ENCODE peak calls at places on chromosomes 3 and 15, in five cellular contexts. M is tibial artery, N is GM20000, J is uterus, P is HFF-Myc. S is an unnamed sample.
A peak's percentile ranks its signal among the peaks of the same experiment; 100 is the strongest.

GRCh38 chr3:189911001-189911400 is 209.7 kb downstream of the P3H2 start:
- DNase-seq in M (no peak), N (no peak), J (no peak), P (no peak), S (no peak)

GRCh38 chr15:72057548-72058091 is 60.3 kb downstream of the MYO9A start:
- DNase-seq in M (no peak), N (no peak), J (no peak), P (no peak), S (no peak)

GRCh38 chr3:14519406-14519805 is 20.7 kb downstream of the GRIP2 start:
- DNase-seq in M (peak; percentile 38), N (no peak), J (no peak), P (no peak), S (no peak)

GRCh38 chr3:42804831-42805821 is 836 bp upstream of the HIGD1A start:
- DNase-seq in M (peak; percentile 69), N (no peak), J (peak; percentile 21), P (no peak), S (no peak)

GRCh38 chr3:178275793-178276192 is 260.4 kb upstream of the KCNMB2 start:
- DNase-seq in M (no peak), N (no peak), J (no peak), P (no peak), S (no peak)

GRCh38 chr3:58285334-58285733 is 20.7 kb upstream of the RPP14 start:
- DNase-seq in M (no peak), N (no peak), J (no peak), P (no peak), S (no peak)

GRCh38 chr3:15520185-15520584 is 1.3 kb downstream of the COLQ start:
- DNase-seq in M (no peak), N (no peak), J (no peak), P (no peak), S (no peak)

GRCh38 chr15:38481113-38481512 is 27.2 kb downstream of the FAM98B start:
- DNase-seq in M (no peak), N (no peak), J (no peak), P (no peak), S (no peak)

GRCh38 chr3:112231727-112232126 is 62.3 kb downstream of the SLC9C1 start:
- DNase-seq in M (no peak), N (no peak), J (no peak), P (no peak), S (no peak)

GRCh38 chr3:43874290-43874689 is 183.6 kb downstream of the ABHD5 start:
- DNase-seq in M (no peak), N (no peak), J (no peak), P (no peak), S (no peak)

GRCh38 chr15:37359495-37360290 is 259.3 kb upstream of the MEIS2 start:
- DNase-seq in M (no peak), N (no peak), J (no peak), P (no peak), S (no peak)

GRCh38 chr3:43071313-43071893 is 34.5 kb downstream of the POMGNT2 start:
- DNase-seq in M (no peak), N (peak; percentile 25), J (no peak), P (no peak), S (no peak)

GRCh38 chr15:71575474-71576045 is 234.8 kb upstream of the NR2E3 start:
- DNase-seq in M (no peak), N (no peak), J (no peak), P (no peak), S (no peak)

GRCh38 chr3:72748659-72749058 is 99.6 kb downstream of the SHQ1 start:
- DNase-seq in M (no peak), N (no peak), J (no peak), P (no peak), S (no peak)

GRCh38 chr3:142850395-142851023 is 38.4 kb downstream of the PCOLCE2 start:
- DNase-seq in M (no peak), N (no peak), J (no peak), P (peak; percentile 51), S (peak; percentile 45)

GRCh38 chr3:152650177-152650576 is 184.8 kb upstream of the P2RY1 start:
- DNase-seq in M (no peak), N (no peak), J (no peak), P (no peak), S (no peak)

GRCh38 chr15:51162865-51163762 is 68.4 kb upstream of the TNFAIP8L3 start:
- DNase-seq in M (peak; percentile 81), N (peak; percentile 83), J (peak; percentile 69), P (peak; percentile 40), S (no peak)

GRCh38 chr3:55468251-55468650 is 18.9 kb downstream of the WNT5A start:
- DNase-seq in M (no peak), N (no peak), J (no peak), P (no peak), S (no peak)

GRCh38 chr3:133475245-133476010 is 75.6 kb downstream of the BFSP2 start:
- DNase-seq in M (no peak), N (peak; percentile 84), J (no peak), P (no peak), S (no peak)

GRCh38 chr3:177279118-177279815 is 82.0 kb upstream of the TBL1XR1 start:
- DNase-seq in M (no peak), N (no peak), J (no peak), P (no peak), S (no peak)

GRCh38 chr3:32438596-32439344 is 47.1 kb downstream of the CMTM7 start:
- DNase-seq in M (no peak), N (peak; percentile 79), J (no peak), P (no peak), S (no peak)

GRCh38 chr3:14352002-14352627 is 50.3 kb upstream of the SLC6A6 start:
- DNase-seq in M (no peak), N (no peak), J (no peak), P (peak; percentile 19), S (no peak)

GRCh38 chr3:28836199-28836598 is 444.7 kb upstream of the RBMS3 start:
- DNase-seq in M (no peak), N (no peak), J (no peak), P (no peak), S (no peak)

GRCh38 chr3:158773845-158774542 is 27.9 kb upstream of the MFSD1 start:
- DNase-seq in M (no peak), N (no peak), J (peak; percentile 39), P (no peak), S (no peak)

GRCh38 chr15:98537516-98538060 is 110.8 kb upstream of the IGF1R start:
- DNase-seq in M (no peak), N (no peak), J (peak; percentile 40), P (no peak), S (no peak)

GRCh38 chr15:84752700-84753099 is 4.3 kb downstream of the ZNF592 start:
- DNase-seq in M (no peak), N (no peak), J (no peak), P (no peak), S (no peak)

GRCh38 chr3:77141423-77141822 is 101.5 kb downstream of the ROBO2 start:
- DNase-seq in M (no peak), N (no peak), J (no peak), P (no peak), S (no peak)

GRCh38 chr3:152121292-152121654 is 147.5 kb upstream of the MBNL1 start:
- DNase-seq in M (no peak), N (no peak), J (no peak), P (peak; percentile 29), S (peak; percentile 58)

GRCh38 chr3:171851685-171852084 is 8.5 kb downstream of the TMEM212 start:
- DNase-seq in M (no peak), N (no peak), J (no peak), P (no peak), S (no peak)

GRCh38 chr15:81338422-81339007 is 14.6 kb upstream of the STARD5 start:
- DNase-seq in M (peak; percentile 87), N (no peak), J (peak; percentile 78), P (peak; percentile 16), S (peak; percentile 31)

GRCh38 chr15:79007066-79007465 is 62.2 kb upstream of the CTSH start:
- DNase-seq in M (no peak), N (peak; percentile 37), J (no peak), P (no peak), S (no peak)

GRCh38 chr3:104604326-104605010 is 762.2 kb upstream of the ALCAM start:
- DNase-seq in M (no peak), N (no peak), J (no peak), P (peak; percentile 3), S (no peak)
- TF ChIP-seq CTCF in M (no peak), N (no peak), J (no peak), P (peak; percentile 16), S (peak; percentile 46)

GRCh38 chr3:47421741-47422649 is 41.2 kb downstream of the PTPN23 start:
- DNase-seq in M (no peak), N (peak; percentile 35), J (no peak), P (no peak), S (no peak)
- TF ChIP-seq CTCF in M (no peak), N (no peak), J (no peak), P (peak; percentile 48), S (peak; percentile 23)

GRCh38 chr15:74836846-74837245 is 6.1 kb downstream of the ULK3 start:
- DNase-seq in M (no peak), N (no peak), J (no peak), P (no peak), S (no peak)

GRCh38 chr15:74832826-74833225 is 6.4 kb downstream of the CPLX3 start:
- DNase-seq in M (no peak), N (no peak), J (no peak), P (no peak), S (no peak)

GRCh38 chr15:74837482-74837881 is 5.5 kb downstream of the ULK3 start:
- DNase-seq in M (no peak), N (no peak), J (no peak), P (no peak), S (no peak)

GRCh38 chr15:74833376-74834107 is 7.1 kb downstream of the CPLX3 start:
- DNase-seq in M (no peak), N (no peak), J (no peak), P (no peak), S (no peak)

DNA sequence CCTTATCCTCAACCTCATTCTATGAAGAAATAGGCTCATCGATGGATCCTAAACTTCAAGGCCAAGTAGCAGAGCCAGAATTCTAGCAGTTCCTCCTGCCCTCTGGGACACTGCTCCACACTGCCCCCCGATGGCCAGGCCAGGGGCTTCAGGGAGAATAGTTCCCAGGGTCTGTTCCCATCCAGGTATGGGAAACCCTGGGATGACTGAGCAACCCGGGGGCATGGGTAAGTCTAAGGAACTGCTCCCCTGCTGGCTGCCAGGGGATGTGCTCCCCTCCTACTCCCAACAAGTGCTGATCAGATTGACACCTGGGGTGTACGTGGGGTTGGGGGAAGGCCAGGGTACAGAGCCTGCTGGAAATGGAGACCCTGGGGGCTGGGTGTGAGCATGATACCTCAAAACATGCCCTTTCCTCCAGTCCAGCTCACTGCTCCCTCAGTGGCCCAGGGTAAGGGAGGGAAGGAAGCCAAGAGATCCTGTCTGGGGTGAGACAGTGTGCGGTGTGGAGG is 7.6 kb downstream of the ULK3 start:
- DNase-seq in M (no peak), N (peak; percentile 74), J (no peak), P (no peak), S (no peak)
- TF ChIP-seq CTCF in M (peak; percentile 46), N (peak; percentile 73), J (peak; percentile 33), P (peak; percentile 93), S (peak; percentile 71)

GRCh38 chr3:47669026-47669749 is 90.5 kb upstream of the CSPG5 start:
- DNase-seq in M (no peak), N (no peak), J (no peak), P (no peak), S (no peak)

GRCh38 chr3:47663630-47664240 is 85.1 kb upstream of the CSPG5 start:
- DNase-seq in M (no peak), N (no peak), J (no peak), P (no peak), S (no peak)

GRCh38 chr3:47666118-47666517 is 87.5 kb upstream of the CSPG5 start:
- DNase-seq in M (no peak), N (no peak), J (no peak), P (no peak), S (no peak)

GRCh38 chr3:47661121-47661752 is 82.6 kb upstream of the CSPG5 start:
- DNase-seq in M (no peak), N (no peak), J (peak; percentile 20), P (peak; percentile 59), S (peak; percentile 4)

GRCh38 chr3:47664519-47664918 is 85.9 kb upstream of the CSPG5 start:
- DNase-seq in M (no peak), N (no peak), J (no peak), P (no peak), S (no peak)
- TF ChIP-seq CTCF in M (no peak), N (no peak), J (no peak), P (peak; percentile 23), S (peak; percentile 17)